ENCODE peak calls at places on chromosomes 11 and 22, in seven cellular contexts. O is HCT116, H is endothelial cell of umbilical vein, W is MM.1S, X is astrocyte, P is neural progenitor cell, Z is fibroblast of lung. A is an unnamed sample.

GRCh38 chr11:44939673-44940072 is 11.0 kb downstream of the TP53I11 start:
- DNase-seq in O (no peak), H (peak), W (no peak), X (no peak), P (peak), Z (no peak), A (no peak)

GRCh38 chr11:60905551-60906113 is 753 bp downstream of the PRPF19 start:
- DNase-seq in O (no peak), H (peak), W (peak), X (peak), P (no peak), Z (peak), A (no peak)

GRCh38 chr11:116073854-116074837 is 569.9 kb upstream of the CADM1 start:
- DNase-seq in O (no peak), H (no peak), W (no peak), X (peak), P (peak), Z (peak), A (no peak)

GRCh38 chr11:117944554-117944953 is 15.4 kb upstream of the TMPRSS13 start:
- DNase-seq in O (no peak), H (no peak), W (no peak), X (no peak), P (no peak), Z (no peak), A (no peak)

GRCh38 chr11:59801981-59802638 is 8.5 kb downstream of the MRPL16 start:
- DNase-seq in O (no peak), H (peak), W (no peak), X (peak), P (peak), Z (peak), A (no peak)

GRCh38 chr11:47050284-47050683 is 113.7 kb downstream of the CSTPP1 start:
- DNase-seq in O (no peak), H (no peak), W (no peak), X (no peak), P (no peak), Z (no peak), A (no peak)

GRCh38 chr22:49094151-49094550 is 733.5 kb downstream of the BRD1 start:
- DNase-seq in O (no peak), H (no peak), W (no peak), X (no peak), P (no peak), Z (no peak), A (no peak)

GRCh38 chr11:19025799-19026406 is 34.6 kb downstream of the MRGPRX2 start:
- DNase-seq in O (no peak), H (peak), W (no peak), X (peak), P (no peak), Z (peak), A (no peak)

GRCh38 chr11:62559204-62559603 is 12.6 kb upstream of the AHNAK start:
- DNase-seq in O (no peak), H (no peak), W (no peak), X (no peak), P (peak), Z (no peak), A (no peak)

GRCh38 chr11:125256471-125257010 is 92.0 kb downstream of the PKNOX2 start:
- DNase-seq in O (no peak), H (no peak), W (no peak), X (no peak), P (no peak), Z (no peak), A (no peak)

GRCh38 chr11:125253795-125254525 is 89.4 kb downstream of the PKNOX2 start:
- DNase-seq in O (no peak), H (no peak), W (no peak), X (no peak), P (no peak), Z (no peak), A (no peak)

GRCh38 chr11:125257185-125257584 is 92.6 kb downstream of the PKNOX2 start:
- DNase-seq in O (no peak), H (peak), W (no peak), X (no peak), P (peak), Z (no peak), A (no peak)

GRCh38 chr11:125258626-125259025 is 94.1 kb downstream of the PKNOX2 start:
- DNase-seq in O (no peak), H (no peak), W (no peak), X (no peak), P (no peak), Z (no peak), A (peak)

DNA sequence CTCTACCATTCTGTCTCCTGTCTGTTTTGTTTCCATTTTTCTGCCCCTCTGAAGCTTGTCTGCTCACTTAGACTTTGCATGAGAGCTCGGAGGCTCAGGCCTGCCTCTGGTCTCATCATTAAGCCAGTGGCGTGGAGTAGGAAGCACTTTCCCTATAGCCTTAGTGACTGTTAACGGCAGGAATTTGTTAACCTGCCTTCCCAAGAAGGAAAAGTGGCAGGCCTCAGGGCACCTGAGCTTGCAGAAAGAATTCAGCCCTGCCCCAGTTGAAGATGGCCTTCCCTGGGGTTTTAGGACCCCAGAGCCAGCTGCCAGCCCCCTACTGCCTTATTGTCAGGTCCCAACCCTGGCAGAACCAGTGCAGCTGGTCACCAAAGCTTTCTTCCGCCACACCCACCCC is 93.2 kb downstream of the PKNOX2 start:
- DNase-seq in O (no peak), H (no peak), W (no peak), X (no peak), P (no peak), Z (no peak), A (no peak)
- H3K27ac ChIP-seq in O (no peak), H (no peak), W (no peak), X (no peak), P (no peak), Z (no peak), A (peak)

DNA sequence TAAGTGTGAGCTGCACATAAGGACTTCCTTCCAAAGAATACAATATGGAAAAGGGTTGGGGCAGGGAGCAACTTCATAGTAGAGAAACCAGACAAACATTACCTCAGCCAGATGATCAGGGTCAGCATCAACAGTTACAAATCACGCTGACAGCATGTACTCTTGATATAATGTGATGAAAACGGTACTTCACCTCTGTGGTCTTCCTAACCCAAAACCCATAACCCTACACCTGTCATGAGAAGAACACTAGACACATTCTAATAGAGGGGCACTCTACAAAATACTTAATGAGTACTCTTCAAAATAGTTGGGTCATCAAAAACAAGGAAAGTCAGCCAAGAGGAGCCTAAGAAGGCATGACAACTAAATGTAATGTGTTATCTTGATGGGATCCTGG is 43.9 kb downstream of the RRAS2 start:
- DNase-seq in O (no peak), H (no peak), W (no peak), X (no peak), P (no peak), Z (no peak), A (no peak)
- H3K9ac ChIP-seq in O (no peak), H (no peak), W (no peak), X (no peak), P (no peak), Z (no peak), A (no peak)

DNA sequence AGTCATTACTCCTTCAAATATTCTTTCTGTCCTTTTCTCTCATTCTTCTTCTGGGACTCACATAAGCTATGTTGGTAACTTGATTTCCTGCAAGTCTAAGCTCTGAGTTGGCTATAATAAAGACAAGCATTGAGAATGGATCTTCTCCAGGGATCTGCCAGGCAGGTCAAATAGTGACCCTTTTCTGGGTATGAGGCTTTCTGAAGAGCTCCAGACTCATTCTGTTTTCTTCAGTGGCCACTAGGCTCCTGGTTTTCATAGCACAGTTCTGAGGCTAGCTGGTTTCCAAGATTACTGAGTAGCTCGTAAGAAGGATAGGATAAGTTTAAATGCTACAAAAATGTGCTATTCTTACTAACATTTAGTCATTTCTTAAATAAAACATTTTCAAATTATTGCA is 38.3 kb downstream of the TMPRSS5 start:
- DNase-seq in O (no peak), H (no peak), W (no peak), X (no peak), P (no peak), Z (no peak), A (no peak)
- H3K27ac ChIP-seq in O (no peak), H (no peak), W (no peak), X (no peak), P (no peak), Z (no peak), A (no peak)

GRCh38 chr11:810040-810567 is 337 bp downstream of the RPLP2 start:
- DNase-seq in O (no peak), H (no peak), W (no peak), X (no peak), P (no peak), Z (no peak), A (no peak)

GRCh38 chr11:812390-812789 is 2.6 kb downstream of the RPLP2 start:
- DNase-seq in O (no peak), H (no peak), W (no peak), X (no peak), P (no peak), Z (no peak), A (no peak)

GRCh38 chr11:813037-813436 is 3.3 kb downstream of the RPLP2 start:
- DNase-seq in O (no peak), H (no peak), W (no peak), X (no peak), P (no peak), Z (no peak), A (no peak)

GRCh38 chr11:813440-814096 is 3.8 kb downstream of the RPLP2 start:
- DNase-seq in O (no peak), H (no peak), W (no peak), X (no peak), P (no peak), Z (no peak), A (no peak)

GRCh38 chr11:811446-812245 is 1.9 kb downstream of the RPLP2 start:
- DNase-seq in O (no peak), H (no peak), W (no peak), X (no peak), P (no peak), Z (no peak), A (no peak)
- H3K9ac ChIP-seq in O (peak), H (peak), W (peak), X (peak), P (no peak), Z (peak), A (peak)

GRCh38 chr22:32717337-32718240 is 83.9 kb upstream of the TIMP3 start:
- DNase-seq in O (no peak), H (no peak), W (no peak), X (peak), P (no peak), Z (peak), A (no peak)
- H3K27ac ChIP-seq in O (no peak), H (no peak), W (no peak), X (no peak), P (no peak), Z (peak), A (no peak)

DNA sequence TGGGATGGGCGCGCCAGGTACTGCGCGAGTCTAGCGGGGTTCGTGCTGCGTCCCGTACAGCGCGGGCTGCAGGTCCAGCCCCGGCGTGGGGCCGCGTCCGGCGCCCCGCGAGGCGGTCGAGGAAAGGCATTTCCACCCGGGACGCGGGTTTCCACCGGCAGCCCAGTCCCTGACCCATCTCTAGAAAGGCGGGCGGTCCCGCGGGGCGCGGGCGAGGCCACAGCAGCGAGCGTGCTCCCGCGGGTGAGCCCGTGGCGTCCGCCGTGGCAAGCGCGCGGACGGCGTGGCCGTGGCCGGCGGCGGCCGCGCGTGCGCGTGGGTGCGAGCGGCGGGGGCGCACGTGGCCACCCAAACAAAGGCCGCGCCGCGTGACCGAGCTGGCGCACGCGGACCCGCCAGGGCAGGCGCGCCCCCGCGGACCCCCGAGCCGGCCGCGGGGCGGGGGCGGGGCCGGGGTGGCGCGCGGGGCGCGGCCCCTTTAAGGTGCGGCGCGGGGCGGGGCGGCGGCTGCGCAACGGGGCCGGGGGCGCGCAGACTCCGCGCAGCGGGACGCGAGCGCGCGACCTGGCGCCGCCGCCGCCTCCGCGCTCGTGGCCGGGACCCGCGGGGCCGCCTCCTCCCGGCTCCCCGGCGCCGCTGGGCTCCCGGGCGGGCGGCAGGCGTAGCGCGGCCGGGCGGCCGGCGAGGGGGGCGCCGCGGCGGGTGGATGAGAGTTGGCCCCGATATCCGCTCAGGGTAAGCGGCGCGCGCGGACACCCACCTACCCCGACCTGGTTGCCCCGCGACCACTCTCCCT is 39.3 kb upstream of the CELSR1 start:
- DNase-seq in O (no peak), H (no peak), W (peak), X (no peak), P (peak), Z (peak), A (no peak)
- H3K9ac ChIP-seq in O (peak), H (no peak), W (no peak), X (peak), P (no peak), Z (peak), A (no peak)

DNA sequence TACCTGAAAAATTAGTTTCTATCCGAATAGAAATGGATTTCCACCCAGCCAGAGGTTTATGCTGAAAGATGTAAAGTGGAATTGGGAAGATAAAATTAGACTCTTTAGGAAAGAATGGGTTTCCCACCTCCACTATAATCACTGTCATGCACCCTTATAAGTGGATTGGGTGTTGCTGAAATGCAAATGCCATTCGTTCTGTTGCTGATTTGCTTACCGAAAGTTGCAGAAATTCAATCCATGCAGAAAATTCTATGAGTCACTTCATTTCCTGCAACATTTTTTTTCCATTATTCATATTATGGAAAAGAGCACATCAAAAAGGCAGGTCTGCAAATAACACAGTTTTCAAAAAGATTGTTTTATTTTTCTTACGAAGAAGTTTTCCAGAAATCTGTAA is 65.6 kb downstream of the LDLRAD3 start:
- DNase-seq in O (no peak), H (peak), W (no peak), X (peak), P (no peak), Z (peak), A (no peak)
- H3K27ac ChIP-seq in O (no peak), H (peak), W (no peak), X (peak), P (no peak), Z (peak), A (no peak)

GRCh38 chr22:24285245-24285644 is 14.6 kb downstream of the SPECC1L start:
- DNase-seq in O (peak), H (no peak), W (no peak), X (peak), P (no peak), Z (peak), A (no peak)

GRCh38 chr22:24284747-24285203 is 14.1 kb downstream of the SPECC1L start:
- DNase-seq in O (peak), H (peak), W (no peak), X (peak), P (no peak), Z (peak), A (no peak)

DNA sequence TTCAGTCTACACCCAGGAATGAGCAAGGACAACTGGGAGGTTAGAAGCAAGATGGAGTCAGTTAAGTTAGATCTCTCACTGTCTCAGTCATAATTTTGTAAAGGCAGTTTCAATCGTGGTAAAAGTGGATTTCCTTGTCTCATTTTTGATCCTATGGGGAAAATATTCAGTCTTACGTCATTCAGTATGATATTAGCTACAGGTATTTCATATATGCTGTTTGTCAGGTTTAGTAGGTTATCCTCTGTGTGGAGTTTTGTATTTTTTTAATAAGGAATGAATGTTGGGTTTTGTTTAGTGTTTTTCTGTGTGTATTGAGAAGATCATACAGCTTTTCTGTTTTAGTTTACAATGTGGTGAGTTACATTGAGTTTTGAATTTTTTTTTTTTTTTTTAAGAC is 11.8 kb downstream of the SPECC1L start:
- DNase-seq in O (no peak), H (no peak), W (no peak), X (no peak), P (no peak), Z (no peak), A (no peak)
- H3K9ac ChIP-seq in O (no peak), H (no peak), W (no peak), X (no peak), P (no peak), Z (no peak), A (no peak)